ENCODE peak calls at places on chromosomes 4 and X, in six cellular contexts. O, L, X, R, Y and F are unnamed samples.

GRCh38 chrX:131728295-131729145 is 184.6 kb downstream of the OR13H1 start:
- DNase-seq in O (peak), L (no peak), X (no peak), R (no peak), Y (no peak), F (no peak)

GRCh38 chr4:86976801-86977485 is 42.1 kb downstream of the AFF1 start:
- DNase-seq in O (no peak), L (no peak), X (no peak), R (no peak), Y (no peak), F (no peak)

GRCh38 chrX:24023972-24024664 is 2.9 kb downstream of the KLHL15 start:
- DNase-seq in O (no peak), L (peak), X (no peak), R (no peak), Y (peak), F (no peak)

GRCh38 chr4:169311643-169312365 is 41.0 kb upstream of the SH3RF1 start:
- DNase-seq in O (no peak), L (peak), X (peak), R (peak), Y (peak), F (no peak)

GRCh38 chrX:40086569-40087335 is 11.0 kb downstream of the BCOR start:
- DNase-seq in O (no peak), L (no peak), X (no peak), R (no peak), Y (peak), F (no peak)

GRCh38 chr4:73869130-73870055 is at the start of gene CXCL1:
- DNase-seq in O (peak), L (no peak), X (peak), R (peak), Y (peak), F (no peak)

GRCh38 chr4:25013756-25014737 is 16.7 kb downstream of the LGI2 start:
- DNase-seq in O (no peak), L (no peak), X (no peak), R (no peak), Y (no peak), F (no peak)

GRCh38 chrX:73916489-73916888 is 353.5 kb downstream of the CHIC1 start:
- DNase-seq in O (no peak), L (no peak), X (no peak), R (no peak), Y (no peak), F (no peak)

GRCh38 chr4:121252224-121252806 is 88.2 kb upstream of the TNIP3 start:
- DNase-seq in O (peak), L (peak), X (peak), R (peak), Y (peak), F (no peak)

GRCh38 chr4:141540643-141541042 is 95.7 kb upstream of the IL15 start:
- DNase-seq in O (no peak), L (no peak), X (no peak), R (no peak), Y (peak), F (no peak)

GRCh38 chr4:72290737-72291136 is 258.9 kb downstream of the NPFFR2 start:
- DNase-seq in O (no peak), L (no peak), X (no peak), R (no peak), Y (no peak), F (no peak)

GRCh38 chr4:188015025-188015778 is 19.6 kb downstream of the ZFP42 start:
- DNase-seq in O (no peak), L (no peak), X (no peak), R (no peak), Y (peak), F (no peak)

GRCh38 chr4:122616910-122617596 is 3.8 kb downstream of the IL21 start:
- DNase-seq in O (no peak), L (no peak), X (no peak), R (no peak), Y (no peak), F (no peak)

GRCh38 chrX:79721234-79721633 is 293.3 kb upstream of the TBX22 start:
- DNase-seq in O (no peak), L (no peak), X (no peak), R (no peak), Y (no peak), F (no peak)

GRCh38 chrX:43595931-43596330 is 60.2 kb upstream of the MAOA start:
- DNase-seq in O (no peak), L (no peak), X (no peak), R (no peak), Y (peak), F (no peak)

GRCh38 chrX:29039501-29039900 is 452.3 kb downstream of the IL1RAPL1 start:
- DNase-seq in O (no peak), L (no peak), X (no peak), R (no peak), Y (no peak), F (no peak)

GRCh38 chrX:29040160-29040559 is 452.9 kb downstream of the IL1RAPL1 start:
- DNase-seq in O (no peak), L (no peak), X (no peak), R (no peak), Y (no peak), F (no peak)

GRCh38 chrX:29043751-29044150 is 456.5 kb downstream of the IL1RAPL1 start:
- DNase-seq in O (no peak), L (no peak), X (no peak), R (no peak), Y (no peak), F (no peak)

GRCh38 chrX:29042341-29042740 is 455.1 kb downstream of the IL1RAPL1 start:
- DNase-seq in O (no peak), L (no peak), X (no peak), R (no peak), Y (no peak), F (no peak)

GRCh38 chrX:29044802-29045201 is 457.6 kb downstream of the IL1RAPL1 start:
- DNase-seq in O (no peak), L (no peak), X (no peak), R (no peak), Y (peak), F (no peak)
- TF ChIP-seq CTCF in O (no peak), L (no peak), X (no peak), R (no peak), Y (peak), F (peak)

GRCh38 chrX:53093177-53093655 is 726 bp upstream of the KANTR start:
- DNase-seq in O (peak), L (peak), X (peak), R (peak), Y (peak), F (no peak)
- TF ChIP-seq CTCF in O (peak), L (peak), X (peak), R (peak), Y (peak), F (peak)

DNA sequence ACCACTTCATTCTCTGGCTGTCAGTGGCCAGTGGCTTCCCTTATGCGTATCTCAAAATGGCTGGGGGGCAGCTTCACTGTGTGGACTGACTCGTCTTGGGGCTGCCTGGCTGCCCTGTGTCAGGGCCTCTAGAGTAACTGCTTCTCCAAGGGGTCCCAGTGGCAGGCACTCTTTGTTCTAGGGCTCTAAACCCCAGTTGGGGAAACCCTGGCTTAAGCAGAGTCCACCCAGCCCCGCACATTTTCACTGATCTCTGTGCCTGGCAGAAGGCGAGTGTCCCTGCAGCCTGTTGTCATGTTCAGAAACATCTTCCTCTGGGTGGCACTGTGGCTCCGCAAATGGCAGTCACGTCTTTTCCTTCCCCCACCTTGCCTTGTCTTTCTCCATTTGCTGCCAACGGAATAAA is 59.7 kb downstream of the NBDY start:
- DNase-seq in O (no peak), L (peak), X (no peak), R (no peak), Y (peak), F (no peak)
- TF ChIP-seq CTCF in O (peak), L (no peak), X (no peak), R (no peak), Y (peak), F (no peak)

GRCh38 chr4:38663021-38663800 is 788 bp upstream of the KLF3 start:
- DNase-seq in O (no peak), L (no peak), X (peak), R (no peak), Y (peak), F (peak)
- TF ChIP-seq CTCF in O (no peak), L (no peak), X (no peak), R (peak), Y (no peak), F (no peak)

GRCh38 chr4:2330119-2331042 is 68.5 kb upstream of the MXD4 start:
- DNase-seq in O (no peak), L (no peak), X (no peak), R (no peak), Y (peak), F (no peak)
- TF ChIP-seq CTCF in O (no peak), L (no peak), X (no peak), R (no peak), Y (peak), F (no peak)

GRCh38 chrX:21756785-21757529 is 959 bp downstream of the SMPX start:
- DNase-seq in O (no peak), L (no peak), X (no peak), R (no peak), Y (no peak), F (no peak)
- TF ChIP-seq CTCF in O (no peak), L (no peak), X (no peak), R (no peak), Y (no peak), F (no peak)

GRCh38 chr4:20543131-20543530 is 157.1 kb upstream of the PACRGL start:
- DNase-seq in O (no peak), L (no peak), X (no peak), R (no peak), Y (no peak), F (no peak)

GRCh38 chr4:20538922-20539321 is 161.3 kb upstream of the PACRGL start:
- DNase-seq in O (no peak), L (no peak), X (no peak), R (no peak), Y (no peak), F (no peak)

DNA sequence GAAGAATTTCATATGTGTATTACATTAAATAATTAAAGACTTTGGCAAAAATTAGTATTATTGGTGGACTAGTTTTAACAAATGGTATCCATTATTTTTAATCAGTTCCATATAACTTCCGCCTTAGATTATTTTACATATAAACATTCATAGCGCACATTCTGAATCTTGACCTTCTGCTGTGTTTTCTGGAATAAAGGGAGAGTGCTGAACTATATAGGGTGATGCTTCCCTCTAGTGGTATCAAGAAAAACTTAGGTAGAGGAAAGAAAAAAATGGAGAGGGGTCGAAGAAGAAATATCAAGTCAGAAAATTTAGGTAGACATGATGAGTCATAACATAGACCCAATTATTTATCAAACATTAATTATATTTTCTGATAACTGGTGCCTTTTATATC is 155.6 kb upstream of the PACRGL start:
- DNase-seq in O (no peak), L (no peak), X (no peak), R (no peak), Y (peak), F (no peak)
- TF ChIP-seq CTCF in O (no peak), L (peak), X (peak), R (peak), Y (peak), F (peak)

DNA sequence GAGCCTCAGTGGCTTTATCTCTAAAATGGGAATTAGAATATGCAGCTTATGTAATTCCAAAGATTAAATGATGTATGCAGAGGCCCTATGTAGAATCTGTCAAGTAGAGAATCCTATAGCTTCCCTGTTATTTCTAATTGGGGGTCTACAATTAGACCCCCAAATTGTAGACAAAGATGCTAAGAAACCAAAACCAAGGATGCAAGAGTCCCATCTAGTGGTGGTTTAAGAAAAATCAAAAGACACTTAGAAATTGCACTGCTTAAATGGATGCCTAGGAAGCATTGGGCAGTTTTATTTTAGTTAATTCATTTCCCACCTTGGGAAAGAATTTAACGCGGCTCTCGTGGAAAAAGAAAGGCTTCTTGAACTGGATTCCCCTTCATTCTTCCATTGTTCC is 115.2 kb downstream of the GABRA2 start:
- DNase-seq in O (no peak), L (no peak), X (no peak), R (no peak), Y (peak), F (no peak)
- TF ChIP-seq CTCF in O (no peak), L (peak), X (no peak), R (no peak), Y (peak), F (peak)

DNA sequence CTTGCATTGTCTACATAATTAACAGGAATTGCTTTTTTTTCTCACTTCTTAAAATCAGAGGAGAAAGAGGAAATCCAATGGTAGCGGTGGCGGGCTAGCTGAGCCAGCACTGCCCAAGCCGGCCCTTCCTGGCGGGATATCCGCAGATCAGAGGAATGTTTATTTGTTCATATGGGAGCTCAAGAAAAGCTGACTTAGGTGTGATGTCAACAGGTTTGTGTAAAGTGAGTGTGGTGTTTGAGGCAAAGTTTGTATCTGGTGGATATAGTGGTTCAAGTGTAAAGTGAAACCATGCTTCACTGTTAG is 466 bp upstream of the SLC39A8 start:
- DNase-seq in O (no peak), L (no peak), X (no peak), R (no peak), Y (no peak), F (no peak)
- TF ChIP-seq CTCF in O (no peak), L (no peak), X (no peak), R (no peak), Y (no peak), F (no peak)